ENCODE peak calls at places on chromosomes 11 and 22, in ten cellular contexts. V is stimulated activated CD4-positive, alpha-beta T cell treated with anti-CD3 and anti-CD28 coated beads, Interleukin-1b, Interleukin-23, amount 100 ng/mL, for 24 hours; G is amniotic epithelial cell; A is fibroblast of gingiva; Z is adipocyte; P is GM04504; K is activated effector memory CD4-positive, alpha-beta T cell treated with anti-CD3 and anti-CD28 coated beads, Interleukin-2, amount 50 U/mL, for 16 hours; Y is Daoy; X is KG1; D is left colon. T is an unnamed sample.

GRCh38 chr11:25925359-25925758 is 406.6 kb upstream of the ANO3 start:
- DNase-seq in K (no peak), X (no peak), D (no peak), P (no peak), V (no peak), Z (no peak), G (no peak), A (no peak), Y (no peak), T (no peak)

GRCh38 chr22:40526960-40527359 is 109.6 kb downstream of the MRTFA start:
- DNase-seq in X (no peak), P (no peak), K (no peak), V (no peak), Y (no peak), G (no peak), Z (no peak), D (no peak), A (no peak), T (no peak)

GRCh38 chr11:107043242-107043991 is 25.1 kb upstream of the GUCY1A2 start:
- DNase-seq in K (no peak), G (peak; percentile 97), Z (peak; percentile 88), V (no peak), X (no peak), A (no peak), D (no peak), P (peak; percentile 83), Y (peak; percentile 90), T (no peak)

GRCh38 chr22:19354201-19354600 is 62.7 kb upstream of the CLTCL1 start:
- DNase-seq in D (no peak), K (no peak), P (no peak), V (no peak), Z (no peak), A (no peak), G (no peak), X (no peak), Y (no peak), T (no peak)

GRCh38 chr11:43542734-43543133 is 137.8 kb upstream of the HSD17B12 start:
- DNase-seq in V (no peak), A (no peak), G (no peak), Y (no peak), X (no peak), P (no peak), D (no peak), K (no peak), Z (no peak), T (no peak)

GRCh38 chr11:58900479-58901420 is 38.5 kb upstream of the GLYATL1 start:
- DNase-seq in A (no peak), V (no peak), G (peak; percentile 94), D (peak; percentile 77), X (peak; percentile 62), Z (peak; percentile 91), Y (peak; percentile 84), K (no peak), P (peak; percentile 18), T (no peak)

GRCh38 chr22:45102896-45103420 is 60.8 kb upstream of the NUP50 start:
- DNase-seq in K (no peak), Y (no peak), P (no peak), G (no peak), A (no peak), V (no peak), X (no peak), D (no peak), Z (no peak), T (no peak)

GRCh38 chr11:35289821-35290220 is 129.5 kb downstream of the SLC1A2 start:
- DNase-seq in K (no peak), Z (peak; percentile 55), A (peak; percentile 59), V (no peak), X (no peak), P (no peak), G (peak; percentile 28), Y (peak; percentile 55), D (no peak), T (no peak)

GRCh38 chr22:24068717-24069116 is 57.6 kb downstream of the CABIN1 start:
- DNase-seq in A (no peak), D (no peak), Z (no peak), V (no peak), Y (no peak), G (no peak), X (no peak), K (peak; percentile 38), P (no peak), T (no peak)

GRCh38 chr11:24078056-24078455 is 418.8 kb upstream of the LUZP2 start:
- DNase-seq in D (no peak), G (no peak), Z (peak; percentile 13), V (no peak), A (no peak), P (no peak), K (no peak), X (no peak), Y (no peak), T (no peak)

GRCh38 chr11:69576069-69576782 is 64.7 kb upstream of the CCND1 start:
- DNase-seq in Z (no peak), D (peak; percentile 14), X (peak; percentile 38), G (no peak), A (no peak), K (no peak), V (no peak), P (no peak), Y (no peak), T (peak; percentile 45)

GRCh38 chr22:38172016-38172431 is 9.6 kb downstream of the PLA2G6 start:
- DNase-seq in K (no peak), D (peak; percentile 5), P (no peak), A (no peak), X (no peak), Z (no peak), V (no peak), Y (peak; percentile 56), G (peak; percentile 68), T (peak; percentile 48)

GRCh38 chr11:72683782-72684200 is 9.6 kb upstream of the PDE2A start:
- DNase-seq in V (peak; percentile 46), X (peak; percentile 39), A (no peak), Z (peak; percentile 70), G (no peak), D (peak; percentile 72), P (no peak), K (peak; percentile 88), Y (peak; percentile 61), T (no peak)

GRCh38 chr11:78290293-78291176 is 101.8 kb downstream of the USP35 start:
- DNase-seq in A (peak; percentile 84), P (peak; percentile 33), V (no peak), D (no peak), Z (peak; percentile 85), Y (peak; percentile 5), G (peak; percentile 99), X (peak; percentile 75), K (no peak), T (no peak)

GRCh38 chr11:8231979-8232378 is 31.7 kb downstream of the LMO1 start:
- DNase-seq in G (no peak), K (no peak), Y (no peak), P (no peak), V (no peak), Z (no peak), X (no peak), D (no peak), A (no peak), T (no peak)

GRCh38 chr11:36362902-36363301 is 66.8 kb downstream of the PRR5L start:
- DNase-seq in P (no peak), D (no peak), X (no peak), V (no peak), Z (peak; percentile 54), K (no peak), G (peak; percentile 97), A (no peak), Y (peak; percentile 65), T (no peak)

GRCh38 chr11:91932151-91932821 is 292.3 kb upstream of the FAT3 start:
- DNase-seq in V (no peak), A (no peak), D (no peak), K (no peak), Z (no peak), P (peak; percentile 81), X (no peak), Y (peak; percentile 33), G (peak; percentile 1), T (no peak)

GRCh38 chr11:66080055-66080817 is 10.2 kb downstream of the PACS1 start:
- DNase-seq in V (no peak), Y (peak; percentile 73), K (peak; percentile 88), G (peak; percentile 86), X (no peak), Z (peak; percentile 93), A (peak; percentile 81), P (peak; percentile 81), D (peak; percentile 58), T (peak; percentile 85)

GRCh38 chr11:61505640-61506155 is 2.9 kb upstream of the LRRC10B start:
- DNase-seq in V (no peak), Z (peak; percentile 91), P (no peak), A (peak; percentile 15), G (no peak), Y (peak; percentile 65), K (no peak), D (no peak), X (no peak), T (no peak)

GRCh38 chr11:121452609-121453150 is at the start of gene SORL1-AS1:
- DNase-seq in P (no peak), V (no peak), D (peak; percentile 49), K (peak; percentile 85), Z (no peak), A (no peak), Y (no peak), G (no peak), X (no peak), T (no peak)

GRCh38 chr11:63915961-63916836 is 765 bp downstream of the RCOR2 start:
- DNase-seq in A (no peak), X (no peak), V (no peak), D (peak; percentile 71), Z (peak; percentile 42), K (peak; percentile 71), Y (peak; percentile 57), P (no peak), G (peak; percentile 17), T (no peak)

GRCh38 chr22:41620646-41621098 is at the start of gene DESI1:
- DNase-seq in P (no peak), G (no peak), D (no peak), X (peak; percentile 66), K (no peak), Y (peak; percentile 51), A (no peak), V (no peak), Z (peak; percentile 48), T (no peak)

GRCh38 chr11:91163619-91164451 is 941.0 kb upstream of the CHORDC1 start:
- DNase-seq in P (no peak), Y (no peak), K (no peak), V (no peak), Z (peak; percentile 61), G (peak; percentile 89), X (no peak), A (no peak), D (no peak), T (no peak)

GRCh38 chr11:11149671-11150459 is 203.2 kb downstream of the CSNK2A3 start:
- DNase-seq in V (no peak), K (no peak), D (no peak), P (no peak), Z (no peak), G (no peak), X (no peak), A (no peak), Y (no peak), T (no peak)

GRCh38 chr22:42172385-42173172 is 42.0 kb upstream of the CYP2D6 start:
- DNase-seq in A (no peak), G (no peak), Y (no peak), X (no peak), V (no peak), D (peak; percentile 63), P (no peak), Z (no peak), K (no peak), T (no peak)

GRCh38 chr11:40597546-40598113 is 861.8 kb downstream of the LRRC4C start:
- DNase-seq in K (no peak), Z (no peak), X (no peak), Y (no peak), P (no peak), G (no peak), V (no peak), A (no peak), D (no peak), T (no peak)

GRCh38 chr22:42863349-42863911 is 6.4 kb upstream of the ARFGAP3 start:
- DNase-seq in P (no peak), G (peak; percentile 80), D (no peak), X (peak; percentile 49), Y (peak; percentile 61), Z (peak; percentile 65), A (peak; percentile 65), V (peak; percentile 26), K (no peak), T (no peak)

GRCh38 chr11:97722065-97722464 is 1298.7 kb upstream of the CNTN5 start:
- DNase-seq in V (no peak), K (no peak), D (no peak), G (peak; percentile 95), A (no peak), P (no peak), Y (no peak), Z (peak; percentile 79), X (no peak), T (no peak)

T was measured in suprapubic skin.